ENCODE peak calls at places on chromosomes 4 and X, in five cellular contexts. U is left ventricle myocardium inferior; F is adrenal gland; T is astrocyte of the spinal cord; R is CD8-positive, alpha-beta T cell. Z is an unnamed sample.

GRCh38 chrX:45524296-45524695 is 323.6 kb upstream of the DIPK2B start:
- DNase-seq in U (no peak), T (peak), F (no peak), R (no peak), Z (no peak)

GRCh38 chr4:78004270-78004669 is 52.9 kb upstream of the FRAS1 start:
- DNase-seq in T (peak), R (no peak), U (no peak), F (no peak), Z (no peak)

GRCh38 chr4:8236920-8237195 is 32.7 kb upstream of the HTRA3 start:
- DNase-seq in F (no peak), U (no peak), T (no peak), R (no peak), Z (no peak)

GRCh38 chrX:107596651-107597050 is 31.7 kb upstream of the PRPS1 start:
- DNase-seq in U (no peak), R (no peak), T (no peak), F (no peak), Z (no peak)

GRCh38 chr4:186806679-186807078 is 83.0 kb upstream of the FAT1 start:
- DNase-seq in F (no peak), T (no peak), U (no peak), R (no peak), Z (no peak)

GRCh38 chr4:182808673-182809416 is 108.3 kb downstream of the DCTD start:
- DNase-seq in T (no peak), R (peak), F (no peak), U (no peak), Z (no peak)

GRCh38 chr4:145154573-145154972 is 25.8 kb downstream of the OTUD4 start:
- DNase-seq in T (peak), R (no peak), F (no peak), U (no peak), Z (no peak)

GRCh38 chrX:24703185-24703494 is 9.4 kb downstream of the POLA1 start:
- DNase-seq in T (no peak), F (no peak), R (no peak), U (no peak), Z (no peak)

GRCh38 chr4:144583658-144584057 is 62.3 kb upstream of the HHIP start:
- DNase-seq in F (no peak), T (peak), U (no peak), R (no peak), Z (no peak)

GRCh38 chr4:65865489-65865888 is 195.2 kb upstream of the EPHA5 start:
- DNase-seq in T (peak), F (no peak), U (no peak), R (no peak), Z (no peak)

GRCh38 chr4:80610845-80611244 is 275.3 kb downstream of the CFAP299 start:
- DNase-seq in F (no peak), R (no peak), T (peak), U (no peak), Z (no peak)

DNA sequence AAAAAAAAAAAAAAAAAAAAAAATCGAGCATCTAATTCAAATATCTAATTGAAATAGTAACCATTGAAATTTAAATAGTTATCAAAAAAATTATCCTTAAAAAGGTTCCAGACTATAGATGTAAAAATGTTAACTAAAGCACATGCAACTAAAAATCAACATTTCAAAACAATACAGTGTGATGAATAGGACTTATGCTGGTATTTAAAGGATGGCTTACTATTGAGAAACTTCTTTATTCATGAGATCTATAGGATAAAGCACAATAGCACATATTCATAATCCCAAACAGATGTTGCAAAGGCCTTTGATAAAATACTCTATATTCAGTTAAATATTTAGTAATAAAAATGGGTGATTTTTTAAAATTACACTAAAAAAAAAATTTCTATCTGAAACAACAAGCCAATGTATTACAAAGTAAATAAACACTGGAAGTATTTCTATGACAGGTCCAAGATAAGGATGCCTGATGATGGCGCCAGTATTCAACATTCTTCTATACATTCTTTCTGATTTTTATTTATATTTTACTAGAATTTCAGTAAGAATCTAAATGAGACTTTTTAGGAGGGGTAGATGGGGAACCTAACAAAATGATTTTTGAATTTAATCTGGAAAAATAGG is 26.3 kb downstream of the DCLK2 start:
- DNase-seq in R (no peak), U (no peak), F (no peak), T (no peak), Z (no peak)
- TF ChIP-seq CTCF in R (no peak), U (no peak), F (no peak), T (no peak), Z (no peak)

GRCh38 chr4:60655356-60655755 is 544.8 kb upstream of the ADGRL3 start:
- DNase-seq in U (no peak), F (no peak), R (no peak), T (no peak), Z (no peak)

GRCh38 chr4:60657041-60657440 is 543.1 kb upstream of the ADGRL3 start:
- DNase-seq in T (no peak), U (no peak), F (no peak), R (no peak), Z (no peak)

GRCh38 chr4:60663769-60664168 is 536.4 kb upstream of the ADGRL3 start:
- DNase-seq in F (no peak), U (no peak), R (no peak), T (no peak), Z (no peak)

GRCh38 chr4:60656171-60656570 is 544.0 kb upstream of the ADGRL3 start:
- DNase-seq in U (no peak), F (no peak), T (peak), R (no peak), Z (no peak)

GRCh38 chr4:60657802-60658201 is 542.3 kb upstream of the ADGRL3 start:
- DNase-seq in F (no peak), R (no peak), T (peak), U (no peak), Z (no peak)
- H3K4me3 ChIP-seq in F (no peak), R (no peak), T (no peak), U (peak), Z (no peak)

DNA sequence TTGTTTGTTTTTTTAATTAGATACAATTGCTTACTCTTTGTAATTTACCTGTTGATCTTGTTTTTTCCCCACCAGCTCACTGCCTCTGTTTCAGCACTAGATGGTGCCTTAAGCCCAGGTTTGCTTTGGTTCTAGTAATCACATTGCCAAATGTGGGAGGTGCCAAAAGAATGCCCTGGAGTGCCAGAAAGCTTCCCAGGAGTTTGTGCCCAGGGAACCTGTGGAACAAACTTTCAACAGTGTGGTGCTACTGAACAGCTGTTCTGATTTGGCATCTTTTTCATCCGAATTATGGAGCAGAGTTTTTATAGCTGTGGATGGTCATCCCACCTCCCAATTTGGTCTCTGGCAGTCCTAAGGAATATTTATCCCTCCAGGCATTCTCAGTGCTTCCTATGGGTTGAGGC is 1000.7 kb downstream of the STIM2 start:
- DNase-seq in R (no peak), U (no peak), F (peak), T (peak), Z (no peak)
- TF ChIP-seq CTCF in R (no peak), U (peak), F (no peak), T (peak), Z (peak)

GRCh38 chr4:41696768-41697167 is 51.8 kb downstream of the PHOX2B start:
- DNase-seq in R (no peak), F (no peak), T (no peak), U (no peak), Z (no peak)

GRCh38 chr4:41696131-41696530 is 52.4 kb downstream of the PHOX2B start:
- DNase-seq in U (no peak), F (no peak), R (no peak), T (no peak), Z (no peak)

GRCh38 chr4:41687971-41688370 is 60.6 kb downstream of the PHOX2B start:
- DNase-seq in R (no peak), F (no peak), U (no peak), T (no peak), Z (no peak)

GRCh38 chr4:41693629-41694028 is 54.9 kb downstream of the PHOX2B start:
- DNase-seq in T (peak), U (no peak), R (no peak), F (no peak), Z (no peak)

GRCh38 chr4:41692717-41693345 is 55.7 kb downstream of the PHOX2B start:
- DNase-seq in F (peak), U (peak), T (peak), R (no peak), Z (peak)
- H3K4me3 ChIP-seq in F (no peak), U (no peak), T (no peak), R (no peak), Z (no peak)

DNA sequence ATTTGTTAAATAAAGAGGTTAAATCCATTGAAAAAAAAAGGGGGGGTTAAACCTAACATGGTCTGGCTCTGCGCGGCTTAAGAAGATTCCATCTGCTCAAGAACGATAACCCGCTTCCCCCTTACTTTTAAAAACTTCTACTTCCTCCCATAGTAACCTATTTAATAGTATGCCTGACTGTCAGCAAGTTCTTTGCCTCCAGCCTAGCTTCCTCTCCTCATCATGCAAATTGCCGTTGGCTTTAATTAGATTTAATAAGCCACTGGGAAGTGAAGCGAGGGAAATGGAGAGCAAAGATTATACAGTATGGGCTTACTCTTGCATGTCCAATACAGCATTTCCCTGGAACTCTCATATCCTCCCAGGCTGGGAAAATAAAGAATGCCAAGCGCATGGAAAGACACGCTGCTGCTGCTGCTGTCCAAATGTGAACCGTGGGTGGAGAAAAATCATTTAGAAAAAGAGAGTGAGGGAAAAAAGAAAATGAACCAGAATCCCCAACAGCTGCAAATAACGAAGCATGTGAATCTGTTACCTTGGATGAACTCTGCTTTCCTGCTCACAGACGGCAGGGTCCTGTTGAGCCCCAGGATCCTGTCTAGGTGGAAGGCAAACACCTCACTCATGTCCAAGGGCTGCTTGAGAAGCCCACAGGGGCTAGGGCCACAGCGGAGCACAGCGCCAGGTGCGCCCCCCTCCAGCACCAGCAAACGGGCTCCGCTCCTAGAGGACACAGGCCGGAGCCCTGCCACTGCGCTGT is 2.7 kb downstream of the GASK1B start:
- DNase-seq in T (peak), F (no peak), R (no peak), U (no peak), Z (no peak)
- TF ChIP-seq CTCF in T (no peak), F (no peak), R (no peak), U (no peak), Z (no peak)

GRCh38 chrX:132480581-132481203 is 8.1 kb downstream of the MBNL3 start:
- DNase-seq in T (peak), R (peak), F (peak), U (no peak), Z (peak)
- H3K4me3 ChIP-seq in T (no peak), R (peak), F (no peak), U (peak), Z (peak)

GRCh38 chr4:95548738-95549245 is at the start of gene UNC5C:
- DNase-seq in R (no peak), F (peak), U (peak), T (peak), Z (peak)
- TF ChIP-seq CTCF in R (no peak), F (no peak), U (no peak), T (no peak), Z (no peak)

DNA sequence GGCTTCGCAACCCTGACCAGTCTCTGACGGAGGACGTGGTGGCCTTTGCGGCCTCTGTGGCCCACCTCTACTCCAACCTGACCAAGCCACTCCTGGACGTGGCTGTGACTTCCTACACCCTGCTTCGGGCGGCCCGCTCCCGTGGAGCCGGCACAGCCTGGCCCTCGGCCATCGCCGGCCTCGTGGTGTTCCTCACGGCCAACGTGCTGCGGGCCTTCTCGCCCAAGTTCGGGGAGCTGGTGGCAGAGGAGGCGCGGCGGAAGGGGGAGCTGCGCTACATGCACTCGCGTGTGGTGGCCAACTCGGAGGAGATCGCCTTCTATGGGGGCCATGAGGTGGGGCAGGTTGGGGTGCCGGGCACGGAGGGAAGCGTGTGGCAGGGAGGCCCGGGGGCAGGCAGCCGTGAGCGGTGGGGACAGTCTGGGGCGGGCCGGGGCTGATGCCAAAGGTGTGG is 1.2 kb downstream of the ABCD1 start:
- DNase-seq in U (no peak), R (no peak), F (no peak), T (no peak), Z (no peak)
- H3K4me3 ChIP-seq in U (peak), R (no peak), F (no peak), T (no peak), Z (peak)

Z was measured in psoas muscle.